ENCODE peak calls at places on chromosomes 11 and 22, in six cellular contexts. C is GM06990, A is endodermal cell, T is sigmoid colon, D is cardiac muscle cell, L is left ventricle myocardium inferior. U is an unnamed sample.
A peak's percentile ranks its signal among the peaks of the same experiment; 100 is the strongest.

GRCh38 chr11:4115128-4115527 is 20.5 kb downstream of the RRM1 start:
- DNase-seq in T (no peak), C (no peak), L (no peak), D (no peak), A (no peak), U (no peak)

GRCh38 chr11:19938866-19939265 is 221.4 kb downstream of the DBX1 start:
- DNase-seq in C (no peak), A (no peak), T (no peak), D (no peak), L (no peak), U (no peak)

GRCh38 chr22:45554040-45554406 is 51.3 kb downstream of the FBLN1 start:
- DNase-seq in T (no peak), L (no peak), D (no peak), A (no peak), C (no peak), U (no peak)

GRCh38 chr22:40487663-40488249 is 117.4 kb downstream of the SGSM3 start:
- DNase-seq in D (peak; percentile 54), L (no peak), C (no peak), A (no peak), T (no peak), U (no peak)

GRCh38 chr11:87405843-87406242 is 368.1 kb downstream of the TMEM135 start:
- DNase-seq in C (no peak), D (no peak), T (no peak), L (no peak), A (no peak), U (no peak)

GRCh38 chr22:23032681-23033080 is 37.6 kb upstream of the GNAZ start:
- DNase-seq in A (no peak), D (no peak), T (no peak), C (no peak), L (no peak), U (no peak)

GRCh38 chr11:17575431-17576425 is 28.7 kb downstream of the OTOG start:
- DNase-seq in T (no peak), D (no peak), C (no peak), A (peak; percentile 54), L (no peak), U (no peak)

GRCh38 chr11:65432686-65433582 is 10.3 kb downstream of the NEAT1 start:
- DNase-seq in A (no peak), D (peak; percentile 64), T (no peak), C (no peak), L (no peak), U (no peak)

GRCh38 chr11:57619331-57619730 is 21.8 kb downstream of the SERPING1 start:
- DNase-seq in L (no peak), D (no peak), A (no peak), T (no peak), C (no peak), U (no peak)
- TF ChIP-seq CTCF in L (no peak), D (peak; percentile 17), A (peak; percentile 60), T (no peak), C (peak; percentile 16), U (peak; percentile 35)

GRCh38 chr11:23755769-23756168 is 741.1 kb upstream of the LUZP2 start:
- DNase-seq in D (peak; percentile 5), C (no peak), A (no peak), T (no peak), L (no peak), U (no peak)
- H3K4me3 ChIP-seq in D (no peak overlapping the region), C (no peak overlapping the region), A (no peak overlapping the region), T (no peak overlapping the region), L (no peak overlapping the region), U (no peak overlapping the region)

GRCh38 chr11:69242583-69242940 is 51.4 kb upstream of the MYEOV start:
- DNase-seq in D (no peak), L (no peak), A (peak; percentile 39), C (no peak), T (peak; percentile 46), U (no peak)

GRCh38 chr11:69241844-69242582 is 51.9 kb upstream of the MYEOV start:
- DNase-seq in A (no peak), L (no peak), D (no peak), C (no peak), T (no peak), U (no peak)

GRCh38 chr11:69240332-69241074 is 53.5 kb upstream of the MYEOV start:
- DNase-seq in T (no peak), L (no peak), C (no peak), D (peak; percentile 45), A (peak; percentile 77), U (no peak)

GRCh38 chr11:69239320-69240040 is 54.5 kb upstream of the MYEOV start:
- DNase-seq in L (no peak), C (no peak), T (peak; percentile 46), A (peak; percentile 26), D (no peak), U (no peak)

GRCh38 chr11:69241075-69241740 is 52.7 kb upstream of the MYEOV start:
- DNase-seq in T (peak; percentile 26), C (no peak), A (peak; percentile 58), D (no peak), L (no peak), U (no peak)
- TF ChIP-seq CTCF in T (no peak), C (no peak), A (peak; percentile 24), D (no peak), L (no peak), U (no peak)

DNA sequence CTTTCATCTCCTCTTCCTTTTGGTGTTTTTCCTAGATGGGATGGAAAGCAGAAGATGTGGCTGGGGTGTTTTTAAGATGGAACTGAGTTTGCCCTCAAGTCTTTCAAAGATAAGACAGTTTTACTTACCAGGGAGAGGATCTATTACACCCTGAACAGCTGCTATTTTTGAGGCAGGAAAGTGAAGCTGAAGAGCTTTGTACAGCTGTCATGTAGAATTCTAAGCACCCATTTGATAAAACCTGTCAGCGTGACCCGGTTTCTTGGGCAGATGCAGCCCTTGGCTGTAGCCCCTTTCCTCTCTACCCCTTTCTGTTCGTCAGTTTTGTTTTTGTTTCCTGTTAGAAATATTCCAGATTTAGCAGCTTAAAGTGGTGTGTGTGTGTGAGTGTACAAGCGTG is 35.2 kb downstream of the FAT3 start:
- DNase-seq in L (no peak), T (no peak), C (no peak), D (no peak), A (no peak), U (no peak)
- H3K4me3 ChIP-seq in L (no peak overlapping the region), T (no peak overlapping the region), C (no peak overlapping the region), D (no peak overlapping the region), A (no peak overlapping the region), U (no peak overlapping the region)

GRCh38 chr22:44299124-44299523 is 13.6 kb downstream of the SHISAL1 start:
- DNase-seq in L (no peak), T (no peak), D (no peak), C (no peak), A (no peak), U (no peak)

GRCh38 chr22:44295406-44295805 is 17.3 kb downstream of the SHISAL1 start:
- DNase-seq in C (no peak), D (no peak), A (no peak), T (no peak), L (no peak), U (no peak)

GRCh38 chr22:44301039-44301438 is 11.7 kb downstream of the SHISAL1 start:
- DNase-seq in T (no peak), D (no peak), C (no peak), A (no peak), L (no peak), U (no peak)

GRCh38 chr22:44298331-44299087 is 14.2 kb downstream of the SHISAL1 start:
- DNase-seq in T (no peak), D (no peak), A (peak; percentile 58), L (no peak), C (no peak), U (no peak)

DNA sequence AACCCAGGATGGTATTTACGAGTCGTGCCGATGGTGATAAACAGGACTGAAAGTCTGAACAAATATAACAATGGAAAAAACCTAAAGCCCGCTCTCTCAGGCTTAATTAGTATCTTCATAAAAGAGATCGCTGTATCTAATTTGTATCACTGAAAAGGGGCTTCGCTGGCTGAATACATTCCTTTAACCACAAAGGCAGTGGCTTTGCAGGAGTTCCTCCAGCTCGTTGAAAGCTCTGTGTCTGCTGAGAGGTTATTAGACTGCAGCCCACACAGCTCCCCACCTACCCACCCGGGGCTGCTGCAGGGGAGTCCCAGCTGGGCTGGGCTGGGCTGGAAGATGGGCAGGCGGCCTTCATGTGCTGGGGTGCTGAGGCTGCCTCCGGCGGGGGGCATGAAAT is 15.1 kb downstream of the SHISAL1 start:
- DNase-seq in T (no peak), A (no peak), L (no peak), C (no peak), D (no peak), U (no peak)
- TF ChIP-seq CTCF in T (no peak), A (no peak), L (no peak), C (no peak), D (no peak), U (no peak)

GRCh38 chr11:64208796-64209562 is 2.5 kb downstream of the FERMT3 start:
- DNase-seq in L (no peak), C (no peak), T (no peak), A (no peak), D (no peak), U (no peak)

GRCh38 chr11:64208086-64208795 is 1.7 kb downstream of the FERMT3 start:
- DNase-seq in T (no peak), A (no peak), L (no peak), C (no peak), D (no peak), U (no peak)

GRCh38 chr11:64207247-64208085 is 945 bp downstream of the FERMT3 start:
- DNase-seq in L (peak; percentile 69), T (peak; percentile 85), C (peak; percentile 85), A (no peak), D (peak; percentile 84), U (no peak)

GRCh38 chr11:64204464-64204989 is 2.0 kb upstream of the FERMT3 start:
- DNase-seq in A (peak; percentile 92), C (no peak), T (peak; percentile 94), D (peak; percentile 98), L (peak; percentile 81), U (no peak)

GRCh38 chr11:64206457-64207246 is at the start of gene FERMT3:
- DNase-seq in A (no peak), D (no peak), C (peak; percentile 81), T (no peak), L (peak; percentile 72), U (no peak)
- H3K4me3 ChIP-seq in A (no peak within 1 kb of the TSS), D (no peak within 1 kb of the TSS), C (peak within 1 kb of the TSS; percentile 70), T (peak within 1 kb of the TSS; percentile 0), L (peak within 1 kb of the TSS; percentile 58), U (no peak within 1 kb of the TSS)

GRCh38 chr11:119974051-119974450 is 163.9 kb downstream of the TRIM29 start:
- DNase-seq in D (no peak), T (no peak), C (no peak), L (no peak), A (no peak), U (no peak)
- TF ChIP-seq CTCF in D (no peak), T (no peak), C (no peak), L (no peak), A (peak; percentile 21), U (no peak)

GRCh38 chr11:67409781-67410368 is 5.6 kb upstream of the CARNS1 start:
- DNase-seq in L (no peak), T (no peak), D (no peak), C (peak; percentile 51), A (peak; percentile 94), U (no peak)
- H3K4me3 ChIP-seq in L (no peak overlapping the region), T (no peak overlapping the region), D (no peak overlapping the region), C (peak overlapping the region; percentile 52), A (no peak overlapping the region), U (no peak overlapping the region)

GRCh38 chr11:108121274-108122155 is at the start of gene ACAT1:
- DNase-seq in C (peak; percentile 98), T (peak; percentile 99), A (peak; percentile 99), D (peak; percentile 93), L (peak; percentile 99), U (no peak)
- TF ChIP-seq CTCF in C (peak; percentile 26), T (peak; percentile 36), A (peak; percentile 66), D (no peak), L (peak; percentile 57), U (peak; percentile 9)